ENCODE peak calls at places on chromosome 6, in five cellular contexts. I, Y, K, D and A are unnamed samples.

GRCh38 chr6:33427585-33428218 is 7.8 kb downstream of the SYNGAP1 start:
- DNase-seq in I (no peak), Y (peak), K (peak), D (no peak), A (peak)

GRCh38 chr6:83852528-83853177 is 507 bp upstream of the RIPPLY2 start:
- DNase-seq in I (peak), Y (no peak), K (no peak), D (no peak), A (peak)

GRCh38 chr6:40400738-40401137 is 186.4 kb downstream of the LRFN2 start:
- DNase-seq in I (no peak), Y (no peak), K (no peak), D (no peak), A (no peak)

GRCh38 chr6:157046776-157047175 is 269.6 kb downstream of the ARID1B start:
- DNase-seq in I (no peak), Y (no peak), K (no peak), D (no peak), A (no peak)

GRCh38 chr6:39812853-39813533 is 20.8 kb downstream of the DAAM2 start:
- DNase-seq in I (peak), Y (no peak), K (no peak), D (peak), A (no peak)

GRCh38 chr6:167651251-167652041 is 175.3 kb upstream of the AFDN start:
- DNase-seq in I (no peak), Y (no peak), K (no peak), D (no peak), A (no peak)

GRCh38 chr6:36305885-36306284 is 30.8 kb downstream of the BNIP5 start:
- DNase-seq in I (no peak), Y (no peak), K (no peak), D (no peak), A (no peak)

GRCh38 chr6:148509789-148510581 is 167.3 kb downstream of the SASH1 start:
- DNase-seq in I (peak), Y (no peak), K (no peak), D (peak), A (peak)

GRCh38 chr6:140985679-140986275 is 1146.9 kb upstream of the GJE1 start:
- DNase-seq in I (no peak), Y (no peak), K (no peak), D (no peak), A (no peak)

GRCh38 chr6:29479560-29479959 is 8.2 kb downstream of the MAS1L start:
- DNase-seq in I (no peak), Y (no peak), K (no peak), D (no peak), A (no peak)

GRCh38 chr6:117399924-117400323 is 25.8 kb downstream of the ROS1 start:
- DNase-seq in I (peak), Y (no peak), K (no peak), D (no peak), A (no peak)

GRCh38 chr6:2674857-2675256 is 75.9 kb downstream of the MYLK4 start:
- DNase-seq in I (no peak), Y (no peak), K (no peak), D (no peak), A (no peak)

GRCh38 chr6:148464319-148465010 is 121.8 kb downstream of the SASH1 start:
- DNase-seq in I (peak), Y (peak), K (peak), D (peak), A (peak)

GRCh38 chr6:3458706-3459421 is 2.0 kb upstream of the SLC22A23 start:
- DNase-seq in I (no peak), Y (no peak), K (no peak), D (no peak), A (no peak)

GRCh38 chr6:36350681-36351091 is 14.0 kb upstream of the BNIP5 start:
- DNase-seq in I (peak), Y (peak), K (peak), D (no peak), A (no peak)

GRCh38 chr6:11538049-11538798 is 675 bp downstream of the TMEM170B start:
- DNase-seq in I (peak), Y (peak), K (peak), D (no peak), A (peak)

GRCh38 chr6:25788305-25788922 is 33.9 kb downstream of the SLC17A4 start:
- DNase-seq in I (peak), Y (peak), K (peak), D (peak), A (peak)

GRCh38 chr6:136153976-136154375 is 96.1 kb downstream of the MTFR2 start:
- DNase-seq in I (no peak), Y (no peak), K (no peak), D (no peak), A (no peak)

GRCh38 chr6:136161950-136162349 is 88.2 kb downstream of the MTFR2 start:
- DNase-seq in I (no peak), Y (no peak), K (no peak), D (no peak), A (no peak)

GRCh38 chr6:136160255-136160654 is 89.9 kb downstream of the MTFR2 start:
- DNase-seq in I (no peak), Y (no peak), K (no peak), D (no peak), A (no peak)

GRCh38 chr6:136158971-136159370 is 91.1 kb downstream of the MTFR2 start:
- DNase-seq in I (no peak), Y (no peak), K (no peak), D (no peak), A (no peak)

GRCh38 chr6:136158398-136158797 is 91.7 kb downstream of the MTFR2 start:
- DNase-seq in I (peak), Y (no peak), K (peak), D (no peak), A (no peak)
- TF ChIP-seq CTCF in I (peak), Y (no peak), K (no peak), D (no peak), A (no peak)

GRCh38 chr6:75689576-75689975 is 59.5 kb upstream of the MYO6 start:
- DNase-seq in I (no peak), Y (no peak), K (no peak), D (no peak), A (no peak)

GRCh38 chr6:75691012-75691411 is 58.0 kb upstream of the MYO6 start:
- DNase-seq in I (peak), Y (no peak), K (no peak), D (no peak), A (no peak)

GRCh38 chr6:75694406-75694805 is 54.6 kb upstream of the MYO6 start:
- DNase-seq in I (no peak), Y (no peak), K (no peak), D (no peak), A (no peak)

GRCh38 chr6:75693534-75693933 is 55.5 kb upstream of the MYO6 start:
- DNase-seq in I (peak), Y (no peak), K (no peak), D (no peak), A (no peak)
- TF ChIP-seq CTCF in I (peak), Y (no peak), K (no peak), D (peak), A (no peak)

DNA sequence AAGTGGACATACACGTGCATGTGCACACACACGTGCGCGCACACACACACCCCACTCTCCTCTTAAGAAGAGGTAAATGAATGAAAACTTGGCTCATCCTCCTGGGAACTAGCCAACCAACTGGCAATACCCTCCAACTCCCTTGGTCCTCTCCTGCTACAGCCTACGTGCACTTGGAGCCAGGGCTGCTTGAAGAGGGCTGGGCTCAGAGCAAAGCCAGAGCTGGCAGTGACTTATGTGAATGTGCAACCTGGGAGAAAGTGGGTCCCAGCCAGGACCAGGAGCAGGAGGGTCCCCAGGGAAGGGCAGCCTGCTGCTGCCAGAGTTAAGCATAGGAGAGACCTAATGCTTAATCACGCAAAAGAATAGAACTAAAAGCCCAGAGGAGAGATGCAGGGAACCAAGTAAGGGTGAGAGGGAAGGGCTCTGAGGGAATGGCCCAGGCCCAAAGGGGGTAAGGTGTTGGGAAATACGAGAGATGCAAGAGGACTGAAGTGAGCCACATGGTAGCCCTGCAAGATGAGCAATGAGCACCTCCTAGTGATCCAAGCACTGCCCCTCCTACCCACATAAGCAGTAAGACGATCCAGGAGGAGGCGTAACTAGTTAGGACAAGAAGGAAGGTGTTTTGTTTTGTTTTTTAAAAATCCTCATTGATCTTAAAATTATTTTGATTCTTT is 24.7 kb downstream of the TRAF3IP2 start:
- DNase-seq in I (peak), Y (no peak), K (no peak), D (no peak), A (no peak)
- TF ChIP-seq CTCF in I (no peak), Y (no peak), K (no peak), D (peak), A (no peak)

DNA sequence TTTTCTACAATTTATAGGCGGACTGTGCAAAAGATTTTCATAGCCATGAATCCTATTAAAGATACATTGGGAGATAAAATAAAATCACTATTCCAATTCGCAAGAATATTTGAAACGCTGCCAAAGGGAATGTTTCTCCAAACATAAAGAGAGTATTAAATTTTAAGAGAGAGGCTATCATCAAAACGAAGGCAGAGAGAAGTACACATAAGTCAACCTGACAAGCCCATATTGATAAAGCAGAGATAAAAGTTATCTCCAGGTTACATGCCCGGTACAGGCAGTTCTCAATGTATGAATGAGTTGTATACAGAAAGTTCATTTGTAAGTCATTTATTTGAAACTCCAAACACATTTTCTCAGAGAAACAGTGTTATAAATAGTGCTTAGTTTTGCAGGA is 193.1 kb downstream of the ATXN1 start:
- DNase-seq in I (no peak), Y (no peak), K (no peak), D (no peak), A (no peak)
- TF ChIP-seq CTCF in I (no peak), Y (no peak), K (no peak), D (no peak), A (no peak)

DNA sequence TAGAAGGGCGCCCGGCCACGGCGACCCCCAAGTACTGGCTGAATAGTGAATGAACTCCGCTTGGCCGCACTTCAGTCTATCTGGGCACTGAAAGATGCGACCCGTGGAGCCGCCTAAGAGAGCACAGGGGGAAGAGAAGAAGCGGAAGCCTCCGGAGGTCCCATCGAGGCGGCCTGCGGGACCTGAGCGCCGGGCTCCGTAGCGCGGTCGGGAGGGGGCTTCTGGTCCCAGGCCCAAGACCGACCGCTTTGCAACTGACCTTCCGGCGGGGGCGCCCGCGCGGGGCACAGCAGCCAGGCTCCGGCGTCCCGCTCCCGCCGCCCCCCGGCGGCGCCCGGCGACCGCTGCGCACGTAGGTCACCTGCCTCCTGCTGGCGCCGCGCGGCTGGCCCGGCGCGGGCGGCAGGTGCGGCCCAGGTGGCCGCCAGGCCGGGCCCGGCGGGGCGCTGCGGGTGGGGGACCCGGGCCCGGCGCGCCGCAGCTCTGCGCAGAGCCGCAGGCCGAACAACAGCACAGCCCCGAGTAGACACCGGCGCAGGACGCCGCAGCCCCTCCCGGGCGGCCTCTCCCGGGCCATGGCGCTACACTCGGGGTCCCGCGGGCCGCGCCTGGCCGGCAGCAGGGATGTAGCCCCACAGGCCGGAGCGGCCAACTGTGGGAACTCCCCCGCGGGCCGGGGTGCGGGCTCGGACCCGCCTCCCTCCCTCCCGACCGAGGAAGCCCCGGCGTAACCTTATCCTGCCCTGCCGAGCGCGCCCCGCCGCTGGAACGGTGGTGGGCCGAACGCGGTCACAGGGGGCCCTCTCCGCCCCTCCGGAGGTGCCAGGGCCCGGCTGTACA is at the start of gene METTL24:
- DNase-seq in I (no peak), Y (peak), K (no peak), D (no peak), A (peak)
- TF ChIP-seq CTCF in I (no peak), Y (no peak), K (no peak), D (no peak), A (peak)

GRCh38 chr6:61886608-61887259 is 399.3 kb downstream of the KHDRBS2 start:
- DNase-seq in I (no peak), Y (no peak), K (no peak), D (no peak), A (no peak)
- TF ChIP-seq CTCF in I (no peak), Y (no peak), K (peak), D (no peak), A (peak)

GRCh38 chr6:137498488-137499219 is 4.5 kb upstream of the OLIG3 start:
- DNase-seq in I (no peak), Y (no peak), K (no peak), D (no peak), A (no peak)

GRCh38 chr6:137495652-137496391 is 1.6 kb upstream of the OLIG3 start:
- DNase-seq in I (no peak), Y (no peak), K (no peak), D (no peak), A (peak)

GRCh38 chr6:137496392-137496767 is 2.2 kb upstream of the OLIG3 start:
- DNase-seq in I (no peak), Y (no peak), K (no peak), D (no peak), A (peak)

GRCh38 chr6:137497722-137498463 is 3.7 kb upstream of the OLIG3 start:
- DNase-seq in I (no peak), Y (no peak), K (no peak), D (no peak), A (peak)

GRCh38 chr6:137496909-137497721 is 2.9 kb upstream of the OLIG3 start:
- DNase-seq in I (no peak), Y (no peak), K (no peak), D (no peak), A (peak)
- TF ChIP-seq CTCF in I (no peak), Y (no peak), K (no peak), D (no peak), A (no peak)